ENCODE peak calls at places on chromosomes 13 and 19, in eight cellular contexts. One of them, this sample, is unnamed.

GRCh38 chr13:36862002-36862706 is 43.1 kb downstream of the RFXAP start:
- DNase-seq in Panc1: no peak
- DNase-seq in brain microvascular endothelial cell: no peak
- DNase-seq in naive thymus-derived CD4-positive, alpha-beta T cell: no peak
- DNase-seq in MG63: peak; percentile 40
- DNase-seq in mesendoderm: peak; percentile 42
- DNase-seq in aorta: no peak
- DNase-seq in lower lobe of right lung: no peak
- DNase-seq in this sample: no peak

GRCh38 chr13:50208826-50209335 is 193.6 kb downstream of the KCNRG start:
- DNase-seq in MG63: peak; percentile 81
- DNase-seq in lower lobe of right lung: peak; percentile 75
- DNase-seq in Panc1: peak; percentile 13
- DNase-seq in brain microvascular endothelial cell: peak; percentile 98
- DNase-seq in naive thymus-derived CD4-positive, alpha-beta T cell: no peak
- DNase-seq in mesendoderm: peak; percentile 92
- DNase-seq in aorta: peak; percentile 70
- DNase-seq in this sample: no peak

GRCh38 chr13:29850213-29850898 is at the start of gene UBL3:
- DNase-seq in brain microvascular endothelial cell: peak; percentile 94
- DNase-seq in naive thymus-derived CD4-positive, alpha-beta T cell: peak; percentile 88
- DNase-seq in lower lobe of right lung: peak; percentile 97
- DNase-seq in aorta: peak; percentile 98
- DNase-seq in MG63: peak; percentile 96
- DNase-seq in Panc1: no peak
- DNase-seq in mesendoderm: peak; percentile 99
- DNase-seq in this sample: peak; percentile 87

GRCh38 chr13:100439247-100439955 is 149.2 kb downstream of the GGACT start:
- DNase-seq in naive thymus-derived CD4-positive, alpha-beta T cell: no peak
- DNase-seq in lower lobe of right lung: no peak
- DNase-seq in mesendoderm: peak; percentile 27
- DNase-seq in Panc1: no peak
- DNase-seq in brain microvascular endothelial cell: no peak
- DNase-seq in aorta: no peak
- DNase-seq in MG63: no peak
- DNase-seq in this sample: no peak

GRCh38 chr19:56372281-56372680 is 21.1 kb downstream of the ZNF582 start:
- DNase-seq in aorta: no peak
- DNase-seq in lower lobe of right lung: no peak
- DNase-seq in naive thymus-derived CD4-positive, alpha-beta T cell: no peak
- DNase-seq in Panc1: no peak
- DNase-seq in brain microvascular endothelial cell: no peak
- DNase-seq in mesendoderm: no peak
- DNase-seq in MG63: no peak
- DNase-seq in this sample: no peak

GRCh38 chr19:55146078-55146647 is 2.8 kb downstream of the TNNT1 start:
- DNase-seq in naive thymus-derived CD4-positive, alpha-beta T cell: no peak
- DNase-seq in brain microvascular endothelial cell: no peak
- DNase-seq in MG63: no peak
- DNase-seq in mesendoderm: peak; percentile 82
- DNase-seq in aorta: no peak
- DNase-seq in lower lobe of right lung: no peak
- DNase-seq in Panc1: no peak
- DNase-seq in this sample: no peak

GRCh38 chr13:45933203-45934014 is 81.9 kb upstream of the SIAH3 start:
- DNase-seq in Panc1: no peak
- DNase-seq in aorta: no peak
- DNase-seq in mesendoderm: no peak
- DNase-seq in MG63: no peak
- DNase-seq in naive thymus-derived CD4-positive, alpha-beta T cell: no peak
- DNase-seq in brain microvascular endothelial cell: no peak
- DNase-seq in lower lobe of right lung: no peak
- DNase-seq in this sample: no peak

GRCh38 chr19:55495646-55496349 is 7.6 kb downstream of the SSC5D start:
- DNase-seq in brain microvascular endothelial cell: no peak
- DNase-seq in MG63: no peak
- DNase-seq in aorta: no peak
- DNase-seq in lower lobe of right lung: peak; percentile 26
- DNase-seq in mesendoderm: peak; percentile 55
- DNase-seq in naive thymus-derived CD4-positive, alpha-beta T cell: no peak
- DNase-seq in Panc1: no peak
- DNase-seq in this sample: no peak

GRCh38 chr13:20142019-20142926 is 18.6 kb downstream of the GJA3 start:
- DNase-seq in naive thymus-derived CD4-positive, alpha-beta T cell: no peak
- DNase-seq in lower lobe of right lung: no peak
- DNase-seq in MG63: no peak
- DNase-seq in aorta: no peak
- DNase-seq in Panc1: no peak
- DNase-seq in brain microvascular endothelial cell: no peak
- DNase-seq in mesendoderm: no peak
- DNase-seq in this sample: no peak

GRCh38 chr13:20140487-20140886 is 20.4 kb downstream of the GJA3 start:
- DNase-seq in brain microvascular endothelial cell: no peak
- DNase-seq in aorta: no peak
- DNase-seq in naive thymus-derived CD4-positive, alpha-beta T cell: no peak
- DNase-seq in MG63: no peak
- DNase-seq in lower lobe of right lung: no peak
- DNase-seq in Panc1: no peak
- DNase-seq in mesendoderm: no peak
- DNase-seq in this sample: no peak

GRCh38 chr13:20144141-20144850 is 16.6 kb downstream of the GJA3 start:
- DNase-seq in naive thymus-derived CD4-positive, alpha-beta T cell: no peak
- DNase-seq in lower lobe of right lung: no peak
- DNase-seq in Panc1: no peak
- DNase-seq in MG63: no peak
- DNase-seq in brain microvascular endothelial cell: no peak
- DNase-seq in mesendoderm: no peak
- DNase-seq in aorta: no peak
- DNase-seq in this sample: no peak

GRCh38 chr13:20142927-20143480 is 17.8 kb downstream of the GJA3 start:
- DNase-seq in naive thymus-derived CD4-positive, alpha-beta T cell: no peak
- DNase-seq in Panc1: no peak
- DNase-seq in mesendoderm: no peak
- DNase-seq in lower lobe of right lung: no peak
- DNase-seq in aorta: no peak
- DNase-seq in brain microvascular endothelial cell: no peak
- DNase-seq in MG63: no peak
- DNase-seq in this sample: no peak

DNA sequence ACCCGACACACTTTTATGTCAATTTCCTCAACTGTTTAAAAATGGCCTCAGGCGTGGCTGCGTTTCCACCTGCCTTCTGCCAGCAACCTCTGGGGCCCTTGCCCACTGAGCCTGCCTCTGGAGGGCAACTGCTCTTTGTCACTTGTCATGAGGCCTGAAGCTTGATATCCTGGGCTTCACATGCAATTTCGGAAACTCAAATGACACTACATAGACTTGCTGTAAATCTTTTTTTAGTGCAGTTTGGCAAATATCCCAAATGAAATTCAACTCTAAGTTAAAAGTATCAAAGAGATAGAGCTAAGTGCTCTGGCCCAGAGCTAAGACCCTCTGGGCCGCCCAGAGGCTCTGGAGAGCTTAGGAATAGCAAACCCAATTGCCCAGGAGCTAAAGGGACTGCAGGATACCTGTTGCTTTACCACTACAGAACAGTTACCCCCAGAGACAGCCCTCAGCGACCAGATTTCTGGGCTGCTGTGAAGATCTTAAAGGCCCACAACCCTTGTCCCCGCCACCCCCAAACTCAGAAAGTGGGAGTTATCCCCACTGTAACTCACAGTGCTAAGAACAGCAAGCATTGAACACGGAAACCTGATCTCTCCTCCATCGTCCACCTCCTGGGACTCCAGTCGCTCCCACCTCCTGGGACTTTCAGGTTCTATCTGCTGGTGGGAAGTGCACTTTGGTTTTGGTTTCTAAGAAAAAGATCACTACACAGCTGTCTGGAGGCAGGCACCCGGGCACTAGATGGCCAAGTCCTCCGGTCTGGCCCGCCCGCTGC is 19.4 kb downstream of the GJA3 start:
- DNase-seq in aorta: no peak
- DNase-seq in brain microvascular endothelial cell: no peak
- DNase-seq in Panc1: no peak
- DNase-seq in naive thymus-derived CD4-positive, alpha-beta T cell: no peak
- DNase-seq in lower lobe of right lung: no peak
- DNase-seq in MG63: no peak
- DNase-seq in mesendoderm: no peak
- DNase-seq in this sample: no peak
- H3K27me3 ChIP-seq in aorta: peaks cover 2% of the 10 kb centered on the region
- H3K27me3 ChIP-seq in brain microvascular endothelial cell: peaks cover 38% of the 10 kb centered on the region
- H3K27me3 ChIP-seq in Panc1: no peaks in the 10 kb centered on the region
- H3K27me3 ChIP-seq in naive thymus-derived CD4-positive, alpha-beta T cell: no peaks in the 10 kb centered on the region
- H3K27me3 ChIP-seq in lower lobe of right lung: peaks cover 85% of the 10 kb centered on the region
- H3K27me3 ChIP-seq in MG63: no peaks in the 10 kb centered on the region
- H3K27me3 ChIP-seq in mesendoderm: peaks cover 2% of the 10 kb centered on the region
- H3K27me3 ChIP-seq in this sample: peaks cover 26% of the 10 kb centered on the region

DNA sequence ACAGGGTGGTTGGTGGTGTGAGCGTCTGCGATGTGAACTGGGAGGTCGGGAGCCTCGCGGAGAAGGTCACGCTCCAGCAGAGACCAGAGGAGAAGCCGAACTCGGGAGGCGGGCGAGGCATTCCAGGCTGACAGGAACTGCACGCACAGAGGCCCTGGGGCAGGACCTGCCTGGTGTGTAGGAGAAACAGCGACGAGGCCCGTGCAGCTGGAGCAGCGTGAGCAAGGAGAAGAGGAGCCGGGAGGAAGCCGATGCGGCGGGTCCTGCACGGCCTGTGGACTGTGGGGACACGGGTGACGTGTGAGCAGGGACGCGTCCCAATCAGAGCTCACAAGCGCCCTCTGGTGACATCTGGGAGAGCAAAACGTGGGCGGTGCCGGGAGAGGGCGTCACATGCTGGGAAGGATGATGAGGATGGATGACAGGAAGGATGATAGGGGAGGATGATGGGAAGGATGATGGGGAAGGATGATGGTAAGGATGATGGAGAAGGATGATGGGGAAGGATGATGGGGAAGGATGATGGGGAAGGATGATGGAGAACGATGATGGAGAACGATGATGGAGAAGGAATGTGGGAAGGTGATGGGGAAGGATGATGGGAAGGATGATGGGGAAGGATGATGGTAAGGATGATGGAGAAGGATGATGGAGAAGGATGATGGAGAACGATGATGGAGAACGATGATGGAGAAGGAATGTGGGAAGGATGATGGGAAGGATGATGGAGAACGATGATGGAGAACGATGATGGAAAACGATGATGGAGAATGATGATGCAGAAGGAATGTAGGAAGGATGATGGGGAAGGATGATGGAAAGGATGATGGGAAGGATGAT is 16.1 kb upstream of the MADCAM1 start:
- DNase-seq in naive thymus-derived CD4-positive, alpha-beta T cell: no peak
- DNase-seq in brain microvascular endothelial cell: peak; percentile 58
- DNase-seq in Panc1: no peak
- DNase-seq in MG63: peak; percentile 52
- DNase-seq in mesendoderm: peak; percentile 77
- DNase-seq in lower lobe of right lung: peak; percentile 89
- DNase-seq in aorta: peak; percentile 84
- DNase-seq in this sample: peak; percentile 21
- H3K4me3 ChIP-seq in naive thymus-derived CD4-positive, alpha-beta T cell: no peak overlapping the region
- H3K4me3 ChIP-seq in brain microvascular endothelial cell: peak overlapping the region; percentile 38
- H3K4me3 ChIP-seq in Panc1: no peak overlapping the region
- H3K4me3 ChIP-seq in MG63: no peak overlapping the region
- H3K4me3 ChIP-seq in mesendoderm: no peak overlapping the region
- H3K4me3 ChIP-seq in lower lobe of right lung: peak overlapping the region; percentile 35
- H3K4me3 ChIP-seq in aorta: no peak overlapping the region
- H3K4me3 ChIP-seq in this sample: no peak overlapping the region

DNA sequence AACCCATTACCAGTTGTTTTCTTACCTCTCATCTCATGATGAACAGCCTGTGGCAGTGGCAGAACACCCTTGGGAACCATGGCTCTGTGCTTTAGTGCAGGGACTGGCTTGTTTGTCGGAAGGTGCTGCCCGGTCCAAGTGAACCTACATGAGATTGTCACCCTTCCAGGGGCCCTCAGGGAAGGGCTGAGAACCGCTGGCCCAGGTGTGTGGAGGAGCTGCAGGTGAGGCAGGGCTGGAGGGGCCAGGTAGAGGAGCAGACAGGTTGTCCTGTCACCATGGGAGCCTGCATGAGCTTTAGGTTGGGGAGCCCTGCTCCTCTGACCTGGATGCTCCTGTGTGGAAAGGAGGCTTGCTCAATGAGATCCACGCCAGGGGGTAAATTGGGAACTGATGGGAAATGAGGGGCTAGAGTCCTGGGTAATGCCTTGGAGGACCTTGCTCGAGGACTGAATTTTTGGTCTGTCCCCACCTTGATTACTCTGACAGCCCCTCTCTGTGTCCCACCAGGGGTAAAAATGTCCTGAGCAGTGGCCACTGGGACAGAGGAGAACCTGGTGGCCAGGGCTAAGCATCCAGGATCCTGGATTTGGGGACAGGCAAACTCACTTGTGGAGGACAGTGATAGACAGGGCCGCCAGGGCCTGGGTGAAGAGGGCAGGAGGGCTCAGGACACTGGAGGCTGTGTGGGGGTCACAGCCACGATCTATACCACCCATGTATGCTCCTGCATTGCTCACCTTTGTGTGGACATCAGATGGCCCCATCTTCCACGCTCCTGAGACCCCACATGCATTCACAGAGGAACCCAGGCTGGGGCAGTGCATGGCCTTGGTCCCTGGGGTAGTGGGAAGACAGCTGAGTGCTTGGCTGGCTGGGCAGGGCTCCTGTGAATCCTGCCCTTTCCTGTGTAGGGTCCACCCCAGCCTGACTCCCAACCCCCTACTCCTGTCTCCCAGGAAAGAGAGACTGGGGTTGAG is 24.1 kb upstream of the CEACAM1 start:
- DNase-seq in MG63: no peak
- DNase-seq in mesendoderm: no peak
- DNase-seq in naive thymus-derived CD4-positive, alpha-beta T cell: no peak
- DNase-seq in Panc1: no peak
- DNase-seq in brain microvascular endothelial cell: no peak
- DNase-seq in aorta: no peak
- DNase-seq in lower lobe of right lung: no peak
- DNase-seq in this sample: no peak
- H3K27me3 ChIP-seq in MG63: no peaks in the 10 kb centered on the region
- H3K27me3 ChIP-seq in mesendoderm: no peaks in the 10 kb centered on the region
- H3K27me3 ChIP-seq in naive thymus-derived CD4-positive, alpha-beta T cell: no peaks in the 10 kb centered on the region
- H3K27me3 ChIP-seq in Panc1: no peaks in the 10 kb centered on the region
- H3K27me3 ChIP-seq in brain microvascular endothelial cell: peaks cover 16% of the 10 kb centered on the region
- H3K27me3 ChIP-seq in aorta: no peaks in the 10 kb centered on the region
- H3K27me3 ChIP-seq in lower lobe of right lung: peaks cover 6% of the 10 kb centered on the region
- H3K27me3 ChIP-seq in this sample: peaks cover 3% of the 10 kb centered on the region

GRCh38 chr19:1286859-1287621 is 1.4 kb downstream of the EFNA2 start:
- DNase-seq in lower lobe of right lung: no peak
- DNase-seq in brain microvascular endothelial cell: no peak
- DNase-seq in Panc1: no peak
- DNase-seq in naive thymus-derived CD4-positive, alpha-beta T cell: no peak
- DNase-seq in mesendoderm: no peak
- DNase-seq in aorta: no peak
- DNase-seq in MG63: no peak
- DNase-seq in this sample: no peak

GRCh38 chr19:1285737-1286360 is at the start of gene EFNA2:
- DNase-seq in MG63: no peak
- DNase-seq in naive thymus-derived CD4-positive, alpha-beta T cell: no peak
- DNase-seq in lower lobe of right lung: no peak
- DNase-seq in brain microvascular endothelial cell: no peak
- DNase-seq in Panc1: no peak
- DNase-seq in aorta: no peak
- DNase-seq in mesendoderm: no peak
- DNase-seq in this sample: no peak

GRCh38 chr19:1287622-1288527 is 2.2 kb downstream of the EFNA2 start:
- DNase-seq in lower lobe of right lung: no peak
- DNase-seq in MG63: no peak
- DNase-seq in brain microvascular endothelial cell: no peak
- DNase-seq in Panc1: no peak
- DNase-seq in aorta: no peak
- DNase-seq in naive thymus-derived CD4-positive, alpha-beta T cell: no peak
- DNase-seq in mesendoderm: no peak
- DNase-seq in this sample: no peak

GRCh38 chr19:1284979-1285736 is 515 bp upstream of the EFNA2 start:
- DNase-seq in aorta: no peak
- DNase-seq in Panc1: no peak
- DNase-seq in brain microvascular endothelial cell: no peak
- DNase-seq in MG63: no peak
- DNase-seq in mesendoderm: no peak
- DNase-seq in naive thymus-derived CD4-positive, alpha-beta T cell: no peak
- DNase-seq in lower lobe of right lung: no peak
- DNase-seq in this sample: no peak

DNA sequence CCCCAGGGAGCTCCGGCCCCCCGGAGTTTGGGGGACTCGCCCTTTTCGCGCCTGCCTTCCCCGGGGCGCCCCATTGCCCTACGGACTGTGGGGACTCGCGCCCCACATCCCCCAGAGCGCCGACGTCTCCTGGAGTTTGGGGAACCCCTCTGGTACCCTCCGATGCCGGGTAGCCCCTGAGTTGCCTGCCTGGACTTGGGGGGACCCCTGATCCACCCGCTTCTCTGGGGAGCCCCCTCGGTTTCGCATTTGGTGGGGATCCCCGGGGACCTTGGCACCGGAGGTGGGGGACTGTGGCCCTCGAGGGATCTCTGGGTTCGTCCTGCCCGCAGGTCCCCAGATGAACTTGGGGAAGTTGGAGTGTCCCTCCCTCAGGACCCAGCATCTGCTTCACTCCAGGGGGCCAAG is 782 bp downstream of the EFNA2 start:
- DNase-seq in MG63: no peak
- DNase-seq in mesendoderm: no peak
- DNase-seq in lower lobe of right lung: no peak
- DNase-seq in Panc1: no peak
- DNase-seq in brain microvascular endothelial cell: no peak
- DNase-seq in aorta: no peak
- DNase-seq in naive thymus-derived CD4-positive, alpha-beta T cell: no peak
- DNase-seq in this sample: no peak
- H3K4me3 ChIP-seq in MG63: no peak overlapping the region
- H3K4me3 ChIP-seq in mesendoderm: no peak overlapping the region
- H3K4me3 ChIP-seq in lower lobe of right lung: no peak overlapping the region
- H3K4me3 ChIP-seq in Panc1: peak overlapping the region; percentile 46
- H3K4me3 ChIP-seq in brain microvascular endothelial cell: no peak overlapping the region
- H3K4me3 ChIP-seq in aorta: no peak overlapping the region
- H3K4me3 ChIP-seq in naive thymus-derived CD4-positive, alpha-beta T cell: no peak overlapping the region
- H3K4me3 ChIP-seq in this sample: no peak overlapping the region

This sample was measured in effector memory CD4-positive, alpha-beta T cell.